ENCODE peak calls at places on chromosomes 11 and 22, in seven cellular contexts. D is mesendoderm, W is neuronal stem cell, T is IMR-90, R is H1, U is H9, M is trophoblast cell. A is an unnamed sample.

GRCh38 chr11:126341760-126342161 is 13.7 kb upstream of the ST3GAL4 start:
- DNase-seq in U (no peak), T (peak), D (no peak), R (no peak), M (no peak), W (no peak), A (peak)

GRCh38 chr11:133659542-133660201 is 127.4 kb upstream of the OPCML start:
- DNase-seq in M (no peak), T (no peak), W (no peak), U (peak), D (peak), R (no peak), A (no peak)

GRCh38 chr22:30390974-30391691 is 3.9 kb upstream of the RNF215 start:
- DNase-seq in W (no peak), U (peak), T (peak), M (peak), R (peak), D (peak), A (peak)

GRCh38 chr11:35034401-35034800 is 104.6 kb upstream of the CD44 start:
- DNase-seq in W (no peak), R (no peak), U (no peak), D (no peak), T (no peak), M (peak), A (no peak)

GRCh38 chr11:117857734-117858369 is 18.6 kb downstream of the FXYD6 start:
- DNase-seq in M (no peak), W (no peak), U (peak), R (no peak), T (no peak), D (no peak), A (no peak)

GRCh38 chr11:114847599-114847998 is 169.3 kb downstream of the NXPE2 start:
- DNase-seq in T (no peak), U (no peak), D (peak), M (no peak), W (no peak), R (no peak), A (no peak)

GRCh38 chr11:115396533-115396932 is 107.7 kb downstream of the CADM1 start:
- DNase-seq in U (no peak), T (no peak), D (no peak), W (no peak), M (no peak), R (no peak), A (no peak)

GRCh38 chr22:48919187-48919590 is 908.5 kb downstream of the BRD1 start:
- DNase-seq in U (peak), W (peak), R (no peak), D (no peak), M (no peak), T (no peak), A (no peak)

GRCh38 chr11:104076455-104076854 is 40.0 kb downstream of the DDI1 start:
- DNase-seq in M (no peak), R (no peak), D (no peak), U (no peak), T (no peak), W (no peak), A (no peak)

GRCh38 chr11:46920709-46921108 is 2.4 kb upstream of the LRP4 start:
- DNase-seq in W (no peak), U (no peak), D (no peak), R (no peak), M (peak), T (peak), A (peak)

GRCh38 chr11:3859373-3859881 is 4.0 kb downstream of the STIM1 start:
- DNase-seq in R (no peak), U (peak), D (peak), M (no peak), W (no peak), T (no peak), A (no peak)

GRCh38 chr11:86896486-86896885 is 58.7 kb downstream of the FZD4 start:
- DNase-seq in R (no peak), M (no peak), T (peak), W (no peak), U (no peak), D (no peak), A (no peak)

GRCh38 chr11:134753805-134754130 is 341.7 kb upstream of the B3GAT1 start:
- DNase-seq in T (no peak), U (no peak), W (no peak), R (no peak), M (no peak), D (no peak), A (no peak)

GRCh38 chr11:116180806-116181600 is 591.8 kb downstream of the BUD13 start:
- DNase-seq in W (no peak), R (no peak), T (no peak), U (peak), D (no peak), M (no peak), A (no peak)

GRCh38 chr22:44442856-44443595 is 55.0 kb downstream of the RTL6 start:
- DNase-seq in D (no peak), M (peak), R (no peak), T (no peak), W (no peak), U (peak), A (no peak)

GRCh38 chr22:20940178-20940790 is 23.1 kb downstream of the CRKL start:
- DNase-seq in D (no peak), W (no peak), M (peak), T (no peak), R (no peak), U (no peak), A (no peak)

GRCh38 chr11:35009191-35009940 is 92.9 kb downstream of the PDHX start:
- DNase-seq in U (no peak), R (no peak), D (peak), W (no peak), T (peak), M (peak), A (peak)

GRCh38 chr22:28822930-28823481 is 22.6 kb upstream of the XBP1 start:
- DNase-seq in W (peak), R (no peak), T (no peak), M (no peak), D (no peak), U (no peak), A (no peak)

GRCh38 chr22:27690596-27690995 is 111.0 kb downstream of the MN1 start:
- DNase-seq in U (no peak), T (no peak), R (no peak), W (no peak), D (peak), M (no peak), A (no peak)

GRCh38 chr11:77111946-77112345 is 9.3 kb downstream of the OMP start:
- DNase-seq in U (no peak), W (no peak), M (no peak), R (no peak), T (no peak), D (no peak), A (no peak)

GRCh38 chr22:39999144-39999757 is 4.5 kb downstream of the FAM83F start:
- DNase-seq in D (peak), U (no peak), T (peak), W (no peak), R (no peak), M (no peak), A (peak)

GRCh38 chr11:41018224-41018623 is 441.2 kb downstream of the LRRC4C start:
- DNase-seq in M (no peak), D (no peak), U (no peak), R (no peak), W (no peak), T (no peak), A (no peak)

GRCh38 chr11:109986488-109986887 is 106.7 kb upstream of the ZC3H12C start:
- DNase-seq in D (no peak), T (no peak), R (no peak), M (no peak), W (no peak), U (no peak), A (no peak)

GRCh38 chr11:7591107-7591894 is 77.5 kb downstream of the PPFIBP2 start:
- DNase-seq in U (no peak), D (no peak), W (no peak), R (no peak), M (no peak), T (no peak), A (no peak)

GRCh38 chr11:117921893-117922292 is 7.3 kb downstream of the TMPRSS13 start:
- DNase-seq in M (no peak), D (no peak), R (no peak), U (no peak), T (no peak), W (no peak), A (no peak)

GRCh38 chr11:46666982-46667590 is 33.3 kb downstream of the ARHGAP1 start:
- DNase-seq in M (no peak), W (no peak), U (no peak), D (no peak), T (no peak), R (no peak), A (no peak)

GRCh38 chr11:61955416-61956135 is 5.4 kb downstream of the BEST1 start:
- DNase-seq in T (no peak), M (peak), D (peak), U (peak), R (peak), W (peak), A (peak)

GRCh38 chr22:30555282-30556210 is 9.0 kb upstream of the SEC14L6 start:
- DNase-seq in U (peak), R (no peak), W (no peak), M (no peak), T (no peak), D (peak), A (no peak)

GRCh38 chr11:132910016-132910760 is 622.1 kb downstream of the OPCML start:
- DNase-seq in M (no peak), R (no peak), U (no peak), D (no peak), W (no peak), T (no peak), A (no peak)

GRCh38 chr11:76620471-76620870 is 50.1 kb downstream of the LRRC32 start:
- DNase-seq in R (no peak), U (no peak), T (peak), D (no peak), M (no peak), W (no peak), A (peak)

GRCh38 chr11:99142237-99142636 is 121.5 kb downstream of the CNTN5 start:
- DNase-seq in M (no peak), T (no peak), U (no peak), D (no peak), R (no peak), W (no peak), A (no peak)

GRCh38 chr11:120608760-120609211 is 97.2 kb downstream of the GRIK4 start:
- DNase-seq in D (no peak), T (no peak), M (peak), W (no peak), R (no peak), U (peak), A (no peak)

GRCh38 chr11:119029340-119030028 is 1.2 kb downstream of the SLC37A4 start:
- DNase-seq in T (no peak), R (no peak), D (peak), W (no peak), M (no peak), U (no peak), A (peak)

GRCh38 chr11:77151804-77152513 is 23.9 kb downstream of the MYO7A start:
- DNase-seq in D (no peak), M (no peak), R (no peak), W (no peak), T (peak), U (no peak), A (no peak)

GRCh38 chr11:24478718-24479117 is 18.1 kb upstream of the LUZP2 start:
- DNase-seq in D (no peak), W (no peak), R (no peak), U (no peak), T (peak), M (no peak), A (no peak)

GRCh38 chr11:35206616-35207015 is 67.6 kb downstream of the CD44 start:
- DNase-seq in U (no peak), W (no peak), T (no peak), D (no peak), M (no peak), R (no peak), A (no peak)

GRCh38 chr11:100632970-100633452 is 54.1 kb upstream of the ARHGAP42 start:
- DNase-seq in M (no peak), T (peak), W (no peak), U (no peak), R (no peak), D (no peak), A (peak)

GRCh38 chr22:47822459-47822858 is 1060.0 kb downstream of the TBC1D22A start:
- DNase-seq in U (no peak), D (no peak), T (no peak), W (no peak), R (no peak), M (no peak), A (no peak)

GRCh38 chr22:20573830-20574615 is 66.6 kb downstream of the MED15 start:
- DNase-seq in M (no peak), U (no peak), R (no peak), W (no peak), D (no peak), T (no peak), A (no peak)

GRCh38 chr11:61696602-61697001 is 16.4 kb downstream of the DAGLA start:
- DNase-seq in M (no peak), T (no peak), R (no peak), D (no peak), W (no peak), U (no peak), A (no peak)

GRCh38 chr11:33000181-33000580 is 15.5 kb upstream of the DEPDC7 start:
- DNase-seq in D (no peak), U (no peak), T (peak), W (no peak), M (peak), R (no peak), A (peak)
- H3K18ac ChIP-seq in D (no peak), U (no peak), T (peak), W (no peak), M (no peak), R (no peak), A (no peak)

DNA sequence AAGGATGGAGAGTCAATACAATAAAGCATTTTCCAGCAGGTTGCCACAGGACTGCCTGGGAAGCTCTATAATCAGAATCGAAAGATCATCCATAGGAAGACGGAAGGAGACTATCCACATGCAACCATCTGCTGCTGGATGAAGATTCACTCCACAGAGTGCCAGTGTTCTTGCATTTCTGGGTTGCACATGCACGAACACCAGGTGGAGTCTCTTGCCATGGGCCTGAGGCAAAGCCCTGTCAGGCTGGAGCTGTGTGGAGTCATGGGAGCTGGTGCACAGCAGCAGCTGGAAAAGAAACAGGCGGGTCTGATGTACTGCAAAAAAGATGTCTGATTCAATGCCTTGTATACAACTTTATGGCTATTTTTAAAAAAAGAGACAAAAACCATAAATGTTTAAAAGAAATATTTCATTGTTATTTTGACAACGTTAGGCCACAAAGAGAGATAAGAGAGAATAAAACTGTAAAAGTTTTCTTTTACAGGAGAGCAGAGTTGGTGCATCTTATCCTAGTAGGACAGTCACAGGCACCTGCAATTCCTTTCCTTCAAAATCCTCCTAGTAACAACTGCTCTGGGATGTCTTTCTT is 12.9 kb upstream of the FAT3 start:
- DNase-seq in W (peak), M (peak), T (peak), U (peak), D (peak), R (no peak), A (peak)
- H4K8ac ChIP-seq in W (no peak), M (no peak), T (no peak), U (no peak), D (no peak), R (no peak), A (no peak)

GRCh38 chr11:1044160-1044559 is 7.6 kb upstream of the MUC6 start:
- DNase-seq in W (no peak), R (no peak), M (no peak), U (no peak), D (no peak), T (no peak), A (no peak)

GRCh38 chr11:1041471-1041870 is 5.0 kb upstream of the MUC6 start:
- DNase-seq in T (no peak), R (no peak), W (no peak), D (no peak), U (no peak), M (no peak), A (no peak)

GRCh38 chr11:1043563-1044096 is 7.1 kb upstream of the MUC6 start:
- DNase-seq in M (no peak), U (no peak), R (no peak), W (no peak), D (no peak), T (no peak), A (no peak)

GRCh38 chr11:1041936-1042608 is 5.6 kb upstream of the MUC6 start:
- DNase-seq in M (no peak), T (no peak), D (no peak), W (no peak), R (no peak), U (no peak), A (no peak)

GRCh38 chr11:1042626-1043562 is 6.4 kb upstream of the MUC6 start:
- DNase-seq in R (no peak), W (no peak), T (no peak), U (no peak), M (no peak), D (no peak), A (no peak)
- H2BK5ac ChIP-seq in R (no peak), W (no peak), T (no peak), U (no peak), M (no peak), D (no peak), A (no peak)

GRCh38 chr22:17920145-17920605 is 104.2 kb downstream of the MICAL3 start:
- DNase-seq in W (no peak), U (peak), R (no peak), M (peak), T (peak), D (peak), A (peak)
- H3K18ac ChIP-seq in W (no peak), U (no peak), R (no peak), M (peak), T (peak), D (peak), A (peak)

GRCh38 chr11:71551711-71552110 is 3.5 kb downstream of the KRTAP5-9 start:
- DNase-seq in M (no peak), D (no peak), R (no peak), W (no peak), U (no peak), T (no peak), A (no peak)
- H4K8ac ChIP-seq in M (no peak), D (no peak), R (no peak), W (no peak), U (no peak), T (no peak), A (no peak)

GRCh38 chr11:72856551-72857342 is 42.5 kb downstream of the ATG16L2 start:
- DNase-seq in M (no peak), W (no peak), R (no peak), U (no peak), D (no peak), T (no peak), A (no peak)

GRCh38 chr11:72864692-72865655 is 50.8 kb downstream of the ATG16L2 start:
- DNase-seq in R (no peak), T (peak), D (no peak), W (no peak), U (no peak), M (no peak), A (no peak)

GRCh38 chr11:72863091-72863490 is 48.9 kb downstream of the ATG16L2 start:
- DNase-seq in W (no peak), T (no peak), U (no peak), M (no peak), R (no peak), D (no peak), A (no peak)

GRCh38 chr11:72860010-72860409 is 45.8 kb downstream of the ATG16L2 start:
- DNase-seq in W (no peak), M (no peak), D (no peak), U (no peak), T (no peak), R (no peak), A (no peak)

DNA sequence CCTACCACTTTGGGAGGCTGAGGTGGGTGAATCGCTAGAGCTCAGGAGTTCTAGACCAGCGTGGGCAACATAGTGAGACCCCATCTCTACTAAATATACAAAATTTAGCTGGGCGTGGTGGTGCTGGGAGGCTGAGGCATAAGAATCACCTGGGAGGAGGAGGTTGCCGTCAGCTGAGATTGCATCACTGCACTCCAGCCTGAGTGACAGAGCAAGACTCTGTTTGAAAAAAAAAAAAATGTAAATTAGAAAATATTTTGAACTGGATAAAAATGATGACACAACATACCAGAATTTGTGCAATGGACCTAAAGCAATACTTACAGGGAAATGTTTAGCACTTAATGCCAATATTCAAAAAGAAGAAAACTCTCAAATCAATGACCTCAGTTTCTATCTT is 46.4 kb downstream of the ATG16L2 start:
- DNase-seq in U (no peak), D (no peak), W (no peak), R (no peak), M (peak), T (no peak), A (no peak)
- H2BK5ac ChIP-seq in U (no peak), D (no peak), W (no peak), R (no peak), M (no peak), T (no peak), A (no peak)

GRCh38 chr11:44030996-44031395 is 16.8 kb upstream of the ACCSL start:
- DNase-seq in U (no peak), R (no peak), D (no peak), T (no peak), W (no peak), M (no peak), A (no peak)

GRCh38 chr11:44028401-44028800 is 19.4 kb upstream of the ACCSL start:
- DNase-seq in W (no peak), T (no peak), M (no peak), R (no peak), D (no peak), U (peak), A (no peak)

GRCh38 chr11:44029507-44029845 is 18.3 kb upstream of the ACCSL start:
- DNase-seq in M (no peak), U (no peak), W (no peak), D (no peak), R (no peak), T (no peak), A (no peak)

GRCh38 chr11:44030276-44030932 is 17.4 kb upstream of the ACCSL start:
- DNase-seq in R (no peak), W (peak), U (peak), T (peak), M (no peak), D (peak), A (peak)

DNA sequence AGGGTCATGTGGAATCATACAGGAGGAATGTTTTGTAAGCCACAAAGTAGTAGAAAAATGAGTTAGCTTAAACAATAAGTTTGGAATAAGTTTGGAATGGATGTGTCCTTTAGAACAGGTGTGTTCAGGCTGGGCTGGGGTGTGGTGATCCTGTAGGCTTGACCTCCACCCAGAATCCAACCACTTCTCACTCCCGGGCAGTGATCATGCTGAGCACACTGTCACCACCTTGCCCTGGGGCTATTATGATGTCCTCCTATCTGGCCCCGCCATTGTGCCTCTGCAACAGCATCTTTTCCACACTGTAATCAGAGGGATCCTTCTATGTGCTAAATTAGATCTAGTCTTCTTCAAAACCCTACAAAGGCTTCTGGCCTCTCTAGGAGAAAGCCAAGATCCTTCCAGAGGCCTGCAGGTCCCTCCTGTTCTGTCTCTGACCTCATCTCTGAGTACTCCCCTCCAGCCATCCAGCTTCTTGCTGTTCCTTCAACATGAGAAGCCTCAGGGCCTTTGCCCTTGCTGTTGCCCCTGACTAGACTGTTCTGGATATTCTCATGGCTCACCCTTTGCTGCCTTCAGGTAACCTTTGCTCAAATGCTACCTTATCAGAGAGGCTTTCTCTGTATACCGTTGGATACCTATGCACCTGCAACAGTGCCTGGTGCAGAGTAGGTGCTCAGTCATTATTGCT is 18.8 kb upstream of the ACCSL start:
- DNase-seq in M (no peak), T (no peak), R (no peak), W (no peak), U (no peak), D (no peak), A (no peak)
- H3K18ac ChIP-seq in M (no peak), T (no peak), R (no peak), W (peak), U (no peak), D (no peak), A (no peak)